ENCODE peak calls at places on chromosomes 2 and 18, in eight cellular contexts. E is upper lobe of right lung; Q is cardiac muscle cell; I is endothelial cell of umbilical vein; X is ovary; W is CD4-positive, alpha-beta T cell; P is tibial nerve; M is dorsolateral prefrontal cortex. J is an unnamed sample.

GRCh38 chr18:75418293-75418692 is 9.2 kb downstream of the SMIM21 start:
- DNase-seq in X (no peak), M (no peak), P (no peak), I (no peak), E (no peak), W (no peak), Q (no peak), J (no peak)

GRCh38 chr2:85539361-85540130 is 578 bp downstream of the MAT2A start:
- DNase-seq in I (peak; percentile 61), E (peak; percentile 89), M (peak; percentile 84), W (peak; percentile 72), P (peak; percentile 53), Q (peak; percentile 76), X (peak; percentile 81), J (peak; percentile 75)

GRCh38 chr2:216827073-216827725 is 32.7 kb downstream of the TNP1 start:
- DNase-seq in P (no peak), X (no peak), M (no peak), Q (no peak), I (no peak), E (no peak), W (no peak), J (no peak)

GRCh38 chr18:49849331-49850217 is 36.2 kb upstream of the ACAA2 start:
- DNase-seq in E (peak; percentile 84), M (no peak), Q (peak; percentile 85), P (no peak), W (no peak), I (peak; percentile 80), X (no peak), J (no peak)

GRCh38 chr2:70962211-70962884 is 16.1 kb upstream of the ANKRD53 start:
- DNase-seq in I (no peak), P (no peak), Q (no peak), M (no peak), X (no peak), W (no peak), E (peak; percentile 49), J (peak; percentile 53)

GRCh38 chr2:203685081-203685621 is 21.3 kb upstream of the CD28 start:
- DNase-seq in W (no peak), I (peak; percentile 94), E (no peak), P (no peak), Q (peak; percentile 96), X (no peak), M (no peak), J (no peak)

GRCh38 chr2:58541511-58541910 is 300.4 kb upstream of the FANCL start:
- DNase-seq in Q (no peak), M (no peak), P (no peak), X (no peak), E (no peak), I (no peak), W (no peak), J (no peak)

GRCh38 chr2:128439231-128440086 is 120.8 kb upstream of the HS6ST1 start:
- DNase-seq in E (peak; percentile 36), P (no peak), X (no peak), W (no peak), Q (no peak), I (no peak), M (no peak), J (peak; percentile 54)

GRCh38 chr18:31206787-31207381 is 44.2 kb upstream of the DSC1 start:
- DNase-seq in P (no peak), X (no peak), E (peak; percentile 86), M (no peak), Q (no peak), I (peak; percentile 34), W (no peak), J (peak; percentile 45)

GRCh38 chr2:222876947-222877346 is 16.1 kb downstream of the ACSL3 start:
- DNase-seq in E (no peak), W (no peak), Q (no peak), M (no peak), X (no peak), P (no peak), I (no peak), J (no peak)

GRCh38 chr2:222861411-222862067 is 703 bp downstream of the ACSL3 start:
- DNase-seq in W (peak; percentile 24), X (peak; percentile 51), E (peak; percentile 80), P (no peak), M (peak; percentile 65), I (peak; percentile 61), Q (peak; percentile 35), J (peak; percentile 28)

GRCh38 chr18:64474751-64475150 is 325.9 kb upstream of the LINC00305 start:
- DNase-seq in W (no peak), P (no peak), X (no peak), M (no peak), I (no peak), Q (no peak), E (no peak), J (no peak)

GRCh38 chr18:60064271-60064670 is 164.5 kb downstream of the PMAIP1 start:
- DNase-seq in Q (no peak), W (no peak), X (no peak), M (no peak), I (no peak), E (no peak), P (no peak), J (no peak)

GRCh38 chr2:88651646-88652045 is 24.4 kb upstream of the EIF2AK3 start:
- DNase-seq in E (no peak), X (no peak), M (no peak), Q (no peak), W (no peak), P (no peak), I (no peak), J (no peak)

GRCh38 chr2:96527990-96528679 is 8.4 kb upstream of the ARID5A start:
- DNase-seq in P (no peak), I (peak; percentile 75), Q (peak; percentile 67), W (peak; percentile 81), E (peak; percentile 73), X (peak; percentile 69), M (no peak), J (peak; percentile 91)

GRCh38 chr2:144128104-144128746 is 391.7 kb downstream of the ZEB2 start:
- DNase-seq in M (no peak), I (no peak), W (no peak), Q (no peak), P (no peak), X (no peak), E (no peak), J (no peak)

GRCh38 chr2:100041946-100042345 is 100.4 kb downstream of the AFF3 start:
- DNase-seq in W (no peak), M (no peak), Q (no peak), X (no peak), E (no peak), I (no peak), P (no peak), J (no peak)

GRCh38 chr2:165952600-165953210 is 871 bp downstream of the TTC21B start:
- DNase-seq in W (no peak), Q (peak; percentile 7), I (peak; percentile 66), E (no peak), X (no peak), M (no peak), P (no peak), J (no peak)

GRCh38 chr2:174964404-174964803 is 40.8 kb downstream of the CHN1 start:
- DNase-seq in W (no peak), Q (no peak), P (no peak), E (no peak), M (no peak), X (no peak), I (no peak), J (no peak)

GRCh38 chr18:77341527-77341926 is 91.9 kb downstream of the GALR1 start:
- DNase-seq in X (no peak), E (no peak), M (no peak), W (no peak), I (no peak), Q (no peak), P (no peak), J (no peak)
- H3K27me3 ChIP-seq in X (no peaks in the 10 kb centered on the region), E (peaks cover 5% of the 10 kb centered on the region), M (peaks cover 14% of the 10 kb centered on the region), W (peaks cover 2% of the 10 kb centered on the region), I (no peaks in the 10 kb centered on the region), Q (no peaks in the 10 kb centered on the region), P (no peaks in the 10 kb centered on the region), J (no peaks in the 10 kb centered on the region)

GRCh38 chr18:23878336-23878900 is 136.1 kb upstream of the TTC39C start:
- DNase-seq in E (no peak), M (no peak), X (no peak), Q (no peak), W (no peak), P (no peak), I (no peak), J (no peak)
- H3K27ac ChIP-seq in E (no peak overlapping the region), M (no peak overlapping the region), X (no peak overlapping the region), Q (no peak overlapping the region), W (no peak overlapping the region), P (no peak overlapping the region), I (no peak overlapping the region), J (no peak overlapping the region)

GRCh38 chr2:238308177-238308576 is 12.1 kb upstream of the TRAF3IP1 start:
- DNase-seq in I (no peak), P (no peak), E (peak; percentile 17), X (no peak), M (no peak), Q (no peak), W (no peak), J (no peak)
- TF ChIP-seq CTCF in I (peak; percentile 18), P (no peak), E (no peak), X (no peak), M (no peak), Q (no peak), W (no peak), J (no peak)

DNA sequence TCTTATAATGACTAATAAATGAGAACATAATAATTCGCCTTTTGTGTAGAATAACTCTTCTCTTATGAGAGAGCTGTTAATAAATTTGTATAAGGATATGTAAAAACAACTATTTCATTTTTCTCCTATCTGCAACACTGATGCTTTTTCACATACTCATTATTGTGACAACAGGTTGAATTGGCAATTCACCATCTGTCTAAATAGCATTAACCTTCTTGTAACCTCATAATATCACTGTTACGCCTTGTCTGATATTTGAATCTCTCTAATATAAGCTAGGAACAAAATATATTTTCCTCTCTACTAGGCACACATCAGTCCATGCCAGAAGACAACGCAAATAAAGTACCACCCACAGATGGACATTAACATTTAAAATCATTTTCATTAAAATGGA is 938.9 kb downstream of the CPS1 start:
- DNase-seq in P (no peak), W (no peak), M (no peak), E (no peak), X (no peak), I (no peak), Q (no peak), J (no peak)
- H3K27me3 ChIP-seq in P (no peaks in the 10 kb centered on the region), W (no peaks in the 10 kb centered on the region), M (no peaks in the 10 kb centered on the region), E (no peaks in the 10 kb centered on the region), X (no peaks in the 10 kb centered on the region), I (no peaks in the 10 kb centered on the region), Q (no peaks in the 10 kb centered on the region), J (no peaks in the 10 kb centered on the region)

GRCh38 chr2:190119948-190120347 is 57.4 kb upstream of the MSTN start:
- DNase-seq in Q (peak; percentile 27), E (no peak), P (no peak), W (no peak), M (no peak), X (no peak), I (peak; percentile 3), J (no peak)

GRCh38 chr2:190119257-190119656 is 56.7 kb upstream of the MSTN start:
- DNase-seq in X (peak; percentile 19), P (no peak), I (peak; percentile 15), Q (peak; percentile 64), W (no peak), M (no peak), E (no peak), J (peak; percentile 30)

GRCh38 chr2:190117305-190117704 is 54.8 kb upstream of the MSTN start:
- DNase-seq in M (no peak), I (no peak), Q (no peak), P (no peak), W (no peak), E (no peak), X (no peak), J (no peak)

GRCh38 chr2:190123956-190124355 is 61.4 kb upstream of the MSTN start:
- DNase-seq in I (no peak), Q (peak; percentile 35), E (no peak), P (no peak), M (no peak), X (no peak), W (no peak), J (no peak)

GRCh38 chr2:190121971-190122370 is 59.4 kb upstream of the MSTN start:
- DNase-seq in P (no peak), W (no peak), Q (peak; percentile 27), M (no peak), E (no peak), X (no peak), I (peak; percentile 52), J (no peak)
- H3K27ac ChIP-seq in P (peak overlapping the region; percentile 11), W (no peak overlapping the region), Q (no peak overlapping the region), M (peak overlapping the region; percentile 66), E (no peak overlapping the region), X (no peak overlapping the region), I (no peak overlapping the region), J (no peak overlapping the region)